ENCODE peak calls at places on chromosomes 3 and 15, in six cellular contexts. K, B, R, N, A and C are unnamed samples.

GRCh38 chr3:185656321-185656840 is 70.3 kb downstream of the SENP2 start:
- DNase-seq in K (no peak), B (no peak), R (peak), N (peak), A (no peak), C (no peak)

GRCh38 chr3:173529062-173529711 is 131.6 kb downstream of the NLGN1 start:
- DNase-seq in K (peak), B (peak), R (peak), N (peak), A (peak), C (peak)

GRCh38 chr3:67357610-67358458 is 296.6 kb downstream of the SUCLG2 start:
- DNase-seq in K (peak), B (peak), R (peak), N (peak), A (peak), C (peak)

GRCh38 chr3:43922374-43922773 is 231.6 kb downstream of the ABHD5 start:
- DNase-seq in K (no peak), B (no peak), R (no peak), N (no peak), A (no peak), C (no peak)

GRCh38 chr3:70531838-70532489 is 219.5 kb upstream of the MDFIC2 start:
- DNase-seq in K (peak), B (no peak), R (no peak), N (no peak), A (no peak), C (no peak)

GRCh38 chr15:42085236-42085605 is 9.1 kb downstream of the PLA2G4D start:
- DNase-seq in K (peak), B (no peak), R (no peak), N (peak), A (no peak), C (no peak)

GRCh38 chr15:87579537-87579936 is 677.0 kb downstream of the NTRK3 start:
- DNase-seq in K (no peak), B (no peak), R (no peak), N (peak), A (no peak), C (no peak)

GRCh38 chr15:57134877-57135276 is 216.4 kb downstream of the TCF12 start:
- DNase-seq in K (no peak), B (no peak), R (no peak), N (no peak), A (no peak), C (no peak)

GRCh38 chr15:64089553-64090280 is 3.9 kb downstream of the CIAO2A start:
- DNase-seq in K (no peak), B (peak), R (no peak), N (no peak), A (no peak), C (no peak)

GRCh38 chr3:53114412-53115074 is 15.7 kb downstream of the RFT1 start:
- DNase-seq in K (no peak), B (no peak), R (no peak), N (peak), A (no peak), C (no peak)

GRCh38 chr15:63860161-63860954 is 26.6 kb upstream of the HERC1 start:
- DNase-seq in K (no peak), B (peak), R (no peak), N (no peak), A (no peak), C (no peak)

GRCh38 chr3:99878005-99878404 is 60.3 kb downstream of the CMSS1 start:
- DNase-seq in K (no peak), B (no peak), R (peak), N (peak), A (peak), C (no peak)

GRCh38 chr3:133503409-133503808 is 70.1 kb upstream of the CDV3 start:
- DNase-seq in K (no peak), B (no peak), R (no peak), N (no peak), A (no peak), C (no peak)

GRCh38 chr3:158710601-158711000 is 21.7 kb downstream of the RARRES1 start:
- DNase-seq in K (no peak), B (no peak), R (no peak), N (no peak), A (no peak), C (no peak)

DNA sequence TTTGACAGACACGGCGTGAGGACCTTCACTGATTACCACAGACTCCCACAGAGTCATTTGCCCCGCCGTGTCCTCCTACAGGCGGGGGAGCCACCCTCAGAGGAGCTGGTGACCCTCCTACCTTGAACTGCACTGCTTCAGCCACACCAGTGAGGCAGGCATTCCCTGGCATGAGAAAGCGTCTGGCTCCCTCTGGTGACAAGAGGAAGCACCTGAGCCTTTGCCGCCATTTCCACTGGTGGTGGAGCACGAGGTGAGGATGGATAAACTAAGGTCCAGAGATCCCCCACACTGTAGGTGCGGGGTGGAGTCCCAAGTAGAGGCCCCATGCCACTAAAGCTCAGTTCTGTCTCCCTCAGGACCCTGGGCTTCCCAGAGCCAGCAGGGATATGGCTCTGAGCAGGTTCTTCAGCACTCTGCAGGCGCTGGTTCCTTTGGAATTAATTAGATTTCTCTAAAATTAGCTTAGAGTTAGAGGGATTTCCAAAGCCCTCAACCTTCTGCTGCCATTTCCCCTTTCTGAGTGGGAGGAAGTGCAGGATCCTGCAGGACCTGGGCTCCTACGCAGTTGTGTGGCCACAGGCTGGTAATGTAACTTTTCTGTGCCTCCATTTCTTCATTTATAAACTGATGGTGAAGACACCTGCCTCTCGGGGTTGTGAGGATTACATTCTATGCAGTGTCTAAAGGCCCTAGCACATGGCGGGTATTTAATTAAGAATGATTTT is 224.0 kb downstream of the SLCO3A1 start:
- DNase-seq in K (peak), B (peak), R (peak), N (peak), A (peak), C (peak)
- TF ChIP-seq EZH2phosphoT487 in K (no peak), B (no peak), R (no peak), N (no peak), A (no peak), C (no peak)

DNA sequence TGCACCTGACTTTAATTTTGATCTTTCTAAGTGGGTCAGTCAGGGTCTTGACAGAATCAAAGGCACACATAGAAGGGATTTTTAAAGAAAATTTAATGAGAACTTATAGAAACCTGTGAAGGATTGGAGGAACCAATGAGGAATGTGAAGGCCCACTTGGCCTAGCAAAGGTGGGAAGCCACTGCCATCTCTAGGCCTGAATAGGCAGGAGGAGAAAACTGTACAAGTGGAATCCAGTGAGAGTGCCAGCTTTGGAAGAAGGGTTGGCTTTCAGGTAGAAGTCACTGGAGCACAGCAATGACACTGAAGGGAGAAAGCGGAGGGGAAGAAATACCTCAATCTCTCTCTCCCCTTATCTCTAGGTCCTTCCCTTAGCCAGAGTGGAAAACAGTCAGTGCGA is 380.7 kb upstream of the KCNMB2 start:
- DNase-seq in K (no peak), B (no peak), R (no peak), N (peak), A (no peak), C (peak)
- TF ChIP-seq CTCF in K (peak), B (no peak), R (no peak), N (peak), A (no peak), C (peak)

DNA sequence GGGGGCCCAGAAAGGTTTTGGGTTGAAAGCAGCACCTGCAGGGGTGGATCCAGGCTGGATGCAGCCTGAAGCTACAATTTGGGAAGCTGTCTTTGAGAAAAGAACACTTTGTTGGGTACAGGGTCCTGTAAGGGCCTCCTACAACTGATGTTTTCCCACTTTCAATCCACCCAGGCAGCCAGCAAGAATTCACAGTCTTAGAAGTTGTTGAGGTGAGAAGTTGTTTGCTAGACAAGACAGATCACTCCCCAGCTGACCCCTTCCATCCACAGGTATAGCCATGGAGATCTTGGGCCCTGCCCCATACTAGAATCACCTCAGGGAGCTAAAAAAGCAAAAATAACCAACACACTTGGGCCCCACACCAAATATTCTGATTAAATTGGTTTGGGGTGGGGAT is 10.3 kb upstream of the SMAD6 start:
- DNase-seq in K (no peak), B (no peak), R (no peak), N (no peak), A (no peak), C (no peak)
- H3K4me2 ChIP-seq in K (no peak), B (no peak), R (no peak), N (no peak), A (no peak), C (no peak)

GRCh38 chr15:73633111-73633990 is at the start of gene NPTN:
- DNase-seq in K (peak), B (peak), R (peak), N (peak), A (peak), C (peak)

GRCh38 chr15:73631915-73632669 is 1.1 kb downstream of the NPTN start:
- DNase-seq in K (peak), B (peak), R (peak), N (peak), A (no peak), C (peak)

GRCh38 chr15:73632670-73633058 is 525 bp downstream of the NPTN start:
- DNase-seq in K (peak), B (peak), R (no peak), N (no peak), A (no peak), C (peak)

GRCh38 chr15:73630796-73631471 is 2.3 kb downstream of the NPTN start:
- DNase-seq in K (no peak), B (no peak), R (peak), N (no peak), A (no peak), C (no peak)

GRCh38 chr15:73633991-73634495 is 854 bp upstream of the NPTN start:
- DNase-seq in K (no peak), B (no peak), R (peak), N (peak), A (peak), C (no peak)
- TF ChIP-seq EZH2phosphoT487 in K (no peak), B (no peak), R (no peak), N (no peak), A (no peak), C (no peak)

DNA sequence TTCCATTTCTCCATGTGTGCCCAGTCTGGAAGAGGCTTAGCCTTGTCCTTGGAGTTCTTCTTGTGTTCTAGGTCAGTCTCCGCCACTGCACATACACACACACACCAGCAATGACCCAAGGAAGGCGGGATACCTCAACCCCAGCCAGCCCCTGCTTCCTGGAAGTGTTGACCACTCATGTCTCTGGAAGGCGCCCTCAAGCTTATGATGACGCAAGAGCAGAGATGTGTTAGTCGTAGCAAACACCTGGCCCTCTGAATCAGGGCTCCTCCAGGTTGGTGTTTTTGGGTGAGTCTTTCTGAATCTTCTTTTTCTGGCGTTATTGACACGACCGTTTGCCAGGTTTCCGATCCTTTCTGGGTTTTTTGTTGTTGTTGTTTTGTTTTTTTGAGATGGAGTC is 262.5 kb upstream of the PROK2 start:
- DNase-seq in K (no peak), B (no peak), R (no peak), N (no peak), A (no peak), C (no peak)
- TF ChIP-seq CTCF in K (no peak), B (no peak), R (no peak), N (no peak), A (no peak), C (no peak)

DNA sequence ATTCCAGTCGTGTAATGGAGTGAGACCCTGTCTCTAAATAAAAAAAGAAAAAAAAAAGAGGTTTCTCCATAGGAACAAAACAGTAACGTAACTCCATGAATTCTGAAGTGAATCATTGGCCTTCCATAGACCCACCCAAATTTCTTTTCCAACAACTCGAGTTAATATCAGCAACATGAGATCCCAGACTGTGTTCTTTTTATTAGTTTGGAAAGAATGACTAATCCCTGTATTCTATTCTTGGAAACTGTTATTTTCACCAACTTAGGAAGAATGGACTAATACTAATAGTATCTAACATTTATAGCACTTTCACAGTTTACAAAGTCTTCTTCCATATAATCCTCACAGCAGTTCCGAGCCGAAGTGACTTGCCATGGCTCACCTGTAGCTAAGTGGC is 72.7 kb upstream of the SLC4A7 start:
- DNase-seq in K (no peak), B (no peak), R (peak), N (peak), A (no peak), C (no peak)
- H3K4me2 ChIP-seq in K (no peak), B (no peak), R (no peak), N (no peak), A (no peak), C (no peak)

GRCh38 chr15:67820992-67821783 is 4.1 kb upstream of the SKOR1 start:
- DNase-seq in K (peak), B (no peak), R (peak), N (peak), A (no peak), C (peak)
- TF ChIP-seq EZH2phosphoT487 in K (no peak), B (no peak), R (peak), N (no peak), A (no peak), C (peak)

DNA sequence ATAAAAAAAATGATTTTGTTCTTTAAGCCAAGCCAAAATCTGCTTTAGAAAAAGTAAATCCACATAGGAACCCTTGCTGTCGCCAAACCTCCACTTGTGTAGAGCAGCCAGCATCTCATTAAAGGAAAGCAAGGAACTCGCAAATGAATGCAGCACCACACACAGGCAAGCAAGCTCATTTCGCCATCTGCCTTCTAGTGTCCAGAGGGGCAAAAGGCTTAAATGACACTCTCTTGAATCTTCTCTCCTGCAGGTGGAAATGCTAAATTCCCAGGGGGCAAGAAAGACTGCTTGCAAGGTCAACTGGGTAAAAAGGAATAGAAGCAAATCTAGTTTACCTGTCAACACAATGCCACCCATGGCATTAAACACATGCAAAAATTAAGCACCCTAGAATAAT is 2.4 kb downstream of the MB21D2 start:
- DNase-seq in K (peak), B (peak), R (peak), N (peak), A (no peak), C (peak)
- TF ChIP-seq CTCF in K (peak), B (no peak), R (peak), N (peak), A (peak), C (peak)